ENCODE peak calls at places on chromosome 12, in six cellular contexts. One of them, this sample, is unnamed.

GRCh38 chr12:92987362-92987761 is 58.3 kb upstream of the EEA1 start:
- DNase-seq in SK-N-MC: peak; percentile 95
- DNase-seq in transverse colon: no peak
- DNase-seq in upper lobe of left lung: no peak
- DNase-seq in SK-N-SH: peak; percentile 48
- DNase-seq in HCT116: peak; percentile 42
- DNase-seq in this sample: no peak

GRCh38 chr12:22499445-22499844 is 44.9 kb downstream of the C2CD5 start:
- DNase-seq in HCT116: no peak
- DNase-seq in transverse colon: no peak
- DNase-seq in SK-N-SH: no peak
- DNase-seq in SK-N-MC: no peak
- DNase-seq in upper lobe of left lung: no peak
- DNase-seq in this sample: no peak

GRCh38 chr12:39145175-39145999 is 240.0 kb upstream of the CPNE8 start:
- DNase-seq in SK-N-SH: peak; percentile 9
- DNase-seq in SK-N-MC: no peak
- DNase-seq in HCT116: no peak
- DNase-seq in upper lobe of left lung: peak; percentile 47
- DNase-seq in transverse colon: peak; percentile 73
- DNase-seq in this sample: peak; percentile 30

GRCh38 chr12:26056335-26056734 is 68.5 kb downstream of the BHLHE41 start:
- DNase-seq in HCT116: peak; percentile 13
- DNase-seq in transverse colon: no peak
- DNase-seq in upper lobe of left lung: peak; percentile 41
- DNase-seq in SK-N-SH: no peak
- DNase-seq in SK-N-MC: no peak
- DNase-seq in this sample: peak; percentile 61

GRCh38 chr12:49823951-49824350 is 4.3 kb downstream of the NCKAP5L start:
- DNase-seq in HCT116: no peak
- DNase-seq in upper lobe of left lung: no peak
- DNase-seq in transverse colon: no peak
- DNase-seq in SK-N-MC: no peak
- DNase-seq in SK-N-SH: no peak
- DNase-seq in this sample: no peak

GRCh38 chr12:57240069-57240921 is 10.7 kb downstream of the STAC3 start:
- DNase-seq in upper lobe of left lung: peak; percentile 48
- DNase-seq in SK-N-MC: no peak
- DNase-seq in transverse colon: peak; percentile 70
- DNase-seq in HCT116: peak; percentile 47
- DNase-seq in SK-N-SH: peak; percentile 80
- DNase-seq in this sample: peak; percentile 52

GRCh38 chr12:101830391-101831325 is at the start of gene GNPTAB:
- DNase-seq in upper lobe of left lung: peak; percentile 96
- DNase-seq in HCT116: peak; percentile 82
- DNase-seq in SK-N-MC: peak; percentile 55
- DNase-seq in SK-N-SH: peak; percentile 98
- DNase-seq in transverse colon: peak; percentile 96
- DNase-seq in this sample: peak; percentile 95

GRCh38 chr12:115456946-115457689 is 773.1 kb upstream of the TBX3 start:
- DNase-seq in SK-N-MC: no peak
- DNase-seq in SK-N-SH: no peak
- DNase-seq in transverse colon: no peak
- DNase-seq in upper lobe of left lung: no peak
- DNase-seq in HCT116: peak; percentile 24
- DNase-seq in this sample: no peak

GRCh38 chr12:6961278-6961694 is 9.2 kb downstream of the PHB2 start:
- DNase-seq in SK-N-SH: peak; percentile 34
- DNase-seq in transverse colon: peak; percentile 83
- DNase-seq in upper lobe of left lung: peak; percentile 80
- DNase-seq in SK-N-MC: no peak
- DNase-seq in HCT116: no peak
- DNase-seq in this sample: peak; percentile 76
- TF ChIP-seq POLR2AphosphoS5 in SK-N-SH: no peak
- TF ChIP-seq POLR2AphosphoS5 in transverse colon: no peak
- TF ChIP-seq POLR2AphosphoS5 in upper lobe of left lung: peak; percentile 42
- TF ChIP-seq POLR2AphosphoS5 in SK-N-MC: no peak
- TF ChIP-seq POLR2AphosphoS5 in HCT116: no peak
- TF ChIP-seq POLR2AphosphoS5 in this sample: peak; percentile 84

GRCh38 chr12:42426733-42427132 is 100.8 kb downstream of the PPHLN1 start:
- DNase-seq in upper lobe of left lung: no peak
- DNase-seq in SK-N-MC: no peak
- DNase-seq in SK-N-SH: no peak
- DNase-seq in HCT116: peak; percentile 49
- DNase-seq in transverse colon: no peak
- DNase-seq in this sample: no peak
- TF ChIP-seq POLR2AphosphoS5 in upper lobe of left lung: no peak
- TF ChIP-seq POLR2AphosphoS5 in SK-N-MC: no peak
- TF ChIP-seq POLR2AphosphoS5 in SK-N-SH: no peak
- TF ChIP-seq POLR2AphosphoS5 in HCT116: no peak
- TF ChIP-seq POLR2AphosphoS5 in transverse colon: no peak
- TF ChIP-seq POLR2AphosphoS5 in this sample: no peak

DNA sequence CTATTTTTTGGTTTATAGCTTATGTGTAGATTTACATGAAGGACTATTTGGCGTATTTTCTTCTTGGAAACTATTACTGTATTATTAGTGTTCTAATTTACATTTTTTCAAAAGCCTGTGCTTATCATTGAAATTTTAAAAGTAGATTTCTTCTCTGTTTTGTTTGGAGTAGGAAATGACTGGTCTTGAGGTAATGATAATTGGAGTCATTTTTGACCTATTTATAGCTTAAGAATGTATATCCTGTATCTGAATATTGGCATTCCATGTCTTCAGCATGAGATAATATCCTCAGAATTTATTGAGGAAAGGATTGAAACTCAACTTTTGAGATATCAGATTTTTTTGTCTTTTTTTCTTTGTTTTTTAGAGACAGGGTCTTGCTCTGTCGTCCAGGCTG is 193.4 kb downstream of the ERC1 start:
- DNase-seq in transverse colon: no peak
- DNase-seq in upper lobe of left lung: no peak
- DNase-seq in SK-N-SH: no peak
- DNase-seq in SK-N-MC: no peak
- DNase-seq in HCT116: no peak
- DNase-seq in this sample: no peak
- TF ChIP-seq POLR2AphosphoS5 in transverse colon: no peak
- TF ChIP-seq POLR2AphosphoS5 in upper lobe of left lung: no peak
- TF ChIP-seq POLR2AphosphoS5 in SK-N-SH: peak; percentile 27
- TF ChIP-seq POLR2AphosphoS5 in SK-N-MC: no peak
- TF ChIP-seq POLR2AphosphoS5 in HCT116: no peak
- TF ChIP-seq POLR2AphosphoS5 in this sample: no peak

GRCh38 chr12:131872154-131873046 is 22.0 kb upstream of the ULK1 start:
- DNase-seq in SK-N-MC: no peak
- DNase-seq in SK-N-SH: peak; percentile 42
- DNase-seq in transverse colon: no peak
- DNase-seq in upper lobe of left lung: peak; percentile 73
- DNase-seq in HCT116: peak; percentile 77
- DNase-seq in this sample: no peak
- TF ChIP-seq POLR2AphosphoS5 in SK-N-MC: no peak
- TF ChIP-seq POLR2AphosphoS5 in SK-N-SH: no peak
- TF ChIP-seq POLR2AphosphoS5 in transverse colon: no peak
- TF ChIP-seq POLR2AphosphoS5 in upper lobe of left lung: no peak
- TF ChIP-seq POLR2AphosphoS5 in HCT116: peak; percentile 63
- TF ChIP-seq POLR2AphosphoS5 in this sample: no peak